ENCODE peak calls at places on chromosome 19, in six cellular contexts. U is HepG2, H is A549, A is endothelial cell of umbilical vein, D is GM12878, L is K562. N is an unnamed sample.

GRCh38 chr19:6811906-6812305 is 39.4 kb downstream of the VAV1 start:
- DNase-seq in L (peak), U (peak), A (peak), D (peak), H (peak), N (peak)

GRCh38 chr19:50384685-50385535 is 763 bp downstream of the POLD1 start:
- DNase-seq in D (no peak), H (no peak), A (no peak), L (peak), U (no peak), N (peak)

GRCh38 chr19:35643255-35644205 is 2.0 kb downstream of the ETV2 start:
- DNase-seq in D (peak), U (peak), L (peak), A (peak), H (peak), N (peak)

GRCh38 chr19:41352609-41353465 is 885 bp downstream of the TGFB1 start:
- DNase-seq in U (peak), A (peak), D (no peak), H (peak), L (peak), N (peak)

GRCh38 chr19:30879225-30879624 is 470.0 kb downstream of the TSHZ3 start:
- DNase-seq in U (no peak), L (no peak), A (no peak), D (no peak), H (no peak), N (no peak)

GRCh38 chr19:49677232-49677881 is at the start of gene PRMT1:
- DNase-seq in A (no peak), H (no peak), U (peak), D (no peak), L (peak), N (peak)

GRCh38 chr19:55257461-55258411 is 1.1 kb downstream of the PPP6R1 start:
- DNase-seq in D (no peak), A (peak), H (no peak), U (no peak), L (peak), N (peak)

GRCh38 chr19:45863840-45864628 is at the start of gene FOXA3:
- DNase-seq in L (peak), U (peak), A (peak), D (no peak), H (peak), N (peak)

GRCh38 chr19:17576758-17577532 is 21.5 kb downstream of the COLGALT1 start:
- DNase-seq in D (no peak), L (peak), U (no peak), H (peak), A (no peak), N (peak)

GRCh38 chr19:940591-941291 is 14.9 kb downstream of the ARID3A start:
- DNase-seq in A (peak), D (no peak), H (no peak), U (no peak), L (no peak), N (no peak)

GRCh38 chr19:47229674-47230121 is 1.3 kb downstream of the BBC3 start:
- DNase-seq in D (no peak), L (peak), U (no peak), H (no peak), A (peak), N (peak)

GRCh38 chr19:47231215-47232054 is 436 bp upstream of the BBC3 start:
- DNase-seq in L (peak), D (peak), U (peak), A (peak), H (peak), N (peak)

GRCh38 chr19:47230122-47230920 is 678 bp downstream of the BBC3 start:
- DNase-seq in L (peak), U (peak), A (peak), H (no peak), D (no peak), N (peak)

GRCh38 chr19:47230921-47231214 is at the start of gene BBC3:
- DNase-seq in U (no peak), D (no peak), A (no peak), H (no peak), L (no peak), N (no peak)

GRCh38 chr19:47232422-47233211 is 1.6 kb upstream of the BBC3 start:
- DNase-seq in L (no peak), H (no peak), D (no peak), A (peak), U (no peak), N (peak)
- TF ChIP-seq MYC in L (no peak), H (no peak), D (no peak), A (no peak), U (no peak), N (no peak)

DNA sequence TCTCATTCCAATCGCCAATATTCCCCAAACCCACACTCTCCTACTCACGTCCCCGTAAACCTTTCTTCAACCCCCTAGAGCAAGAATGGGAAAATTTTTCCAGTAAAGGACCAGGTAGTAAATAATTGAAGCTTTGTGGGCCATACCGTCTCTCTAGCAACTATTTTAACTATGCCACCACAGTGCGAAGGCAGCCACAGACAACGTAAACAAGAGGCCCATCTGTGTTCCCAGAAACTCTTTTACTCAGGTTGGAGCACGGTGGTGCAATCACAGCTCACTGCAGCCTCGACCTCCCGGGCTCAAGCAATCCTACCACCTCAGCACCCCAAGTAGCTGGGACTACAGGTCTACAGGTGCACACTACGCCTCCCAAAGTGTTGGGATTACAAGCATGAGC is 3.0 kb downstream of the DPRX start:
- DNase-seq in L (no peak), A (no peak), D (no peak), U (peak), H (no peak), N (no peak)
- TF ChIP-seq MAX in L (no peak), A (no peak), D (no peak), U (no peak), H (no peak), N (no peak)

DNA sequence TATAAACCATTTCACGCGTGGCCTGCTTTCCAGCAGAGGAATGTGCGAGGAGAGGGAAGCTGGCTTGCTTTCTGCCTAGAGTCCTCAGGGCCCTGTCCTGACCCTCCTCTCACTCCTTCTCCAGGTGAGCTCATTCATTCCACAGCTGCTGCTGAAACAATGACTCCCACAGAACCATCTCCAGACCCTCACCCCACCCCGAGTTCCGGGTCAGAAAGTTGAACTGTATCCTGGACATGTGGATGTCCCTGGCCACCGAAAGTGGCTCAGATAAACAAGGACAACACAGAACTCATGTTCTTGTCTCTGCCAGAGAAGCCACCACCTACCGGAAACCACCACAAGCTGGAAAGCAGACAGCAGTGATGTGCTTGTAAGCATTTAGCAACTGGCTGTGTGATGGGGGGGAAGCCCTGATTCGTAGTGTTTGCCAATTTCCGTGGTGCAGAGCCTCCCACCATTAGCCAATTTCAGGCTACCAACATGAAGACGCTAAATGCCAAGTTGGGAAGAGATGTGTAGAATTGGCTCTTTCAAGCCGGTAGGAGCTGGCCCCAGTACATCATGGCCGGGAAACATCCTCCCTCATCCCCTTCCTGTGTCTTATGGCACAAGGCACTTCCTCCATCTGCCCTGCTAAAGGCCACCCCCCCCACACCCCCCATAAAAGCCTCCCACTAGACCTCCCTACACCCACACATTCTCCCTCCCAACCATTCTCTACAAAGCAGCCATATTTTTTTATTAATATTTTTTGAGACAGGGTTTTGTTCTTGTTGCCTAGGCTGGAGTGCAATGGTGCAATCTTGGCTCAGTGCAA is 5.0 kb downstream of the SYCE2 start:
- DNase-seq in L (no peak), H (no peak), D (no peak), U (peak), A (no peak), N (peak)
- H3K4me3 ChIP-seq in L (no peak), H (no peak), D (no peak), U (no peak), A (no peak), N (peak)

DNA sequence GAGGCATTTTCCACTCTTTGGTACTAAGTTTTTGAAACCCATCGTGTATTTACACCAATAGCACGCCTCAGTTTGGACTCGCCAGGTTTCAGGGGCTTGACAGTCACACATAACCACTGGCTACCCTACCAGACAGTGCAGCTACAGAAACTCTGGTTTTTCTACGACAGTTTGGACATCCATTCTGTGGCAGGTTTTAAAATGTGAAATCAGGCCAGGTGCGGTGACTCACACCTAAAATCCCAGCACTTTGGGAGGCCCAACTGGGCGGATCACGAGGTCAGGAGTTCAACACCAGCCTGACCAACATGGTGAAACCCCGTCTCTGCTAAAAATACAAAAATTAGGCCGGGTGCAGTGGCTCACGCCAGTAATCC is 13.2 kb downstream of the KDELR1 start:
- DNase-seq in H (no peak), U (no peak), L (no peak), A (no peak), D (no peak), N (peak)
- TF ChIP-seq MYC in H (no peak), U (no peak), L (no peak), A (no peak), D (no peak), N (no peak)

DNA sequence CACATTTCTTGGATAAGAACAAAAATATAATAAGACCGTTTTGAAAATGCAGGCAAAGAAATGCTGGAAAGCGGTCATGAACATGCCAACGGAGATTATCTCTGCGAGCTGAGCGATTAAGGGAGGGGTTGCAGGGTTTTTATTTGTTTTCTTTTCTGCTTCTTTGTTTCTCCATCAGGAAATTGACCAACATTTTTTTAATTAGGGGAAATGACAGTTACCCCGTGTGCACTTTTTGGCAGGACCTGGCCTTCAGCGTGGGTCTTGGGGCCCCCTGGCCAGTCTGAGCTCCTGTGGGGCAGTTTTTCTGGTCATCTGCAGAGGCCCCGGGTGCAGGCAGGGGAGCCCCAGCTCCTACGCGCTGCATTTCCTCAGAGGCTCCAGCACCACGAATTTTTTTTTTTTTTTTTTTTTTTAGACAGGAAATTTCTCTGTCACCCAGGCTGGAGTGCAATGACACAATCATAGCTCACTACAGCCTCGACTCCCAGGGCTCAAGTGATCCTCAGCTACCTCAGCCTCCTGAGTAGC is 31.3 kb upstream of the HOMER3 start:
- DNase-seq in U (no peak), A (peak), D (no peak), H (no peak), L (no peak), N (peak)
- TF ChIP-seq MAX in U (no peak), A (no peak), D (no peak), H (no peak), L (no peak), N (peak)

GRCh38 chr19:11073568-11073967 is 15.7 kb upstream of the LDLR start:
- DNase-seq in L (no peak), A (no peak), H (no peak), U (no peak), D (no peak), N (no peak)
- H3K4me3 ChIP-seq in L (no peak), A (no peak), H (no peak), U (no peak), D (no peak), N (no peak)

GRCh38 chr19:52188822-52189744 is 769 bp upstream of the PPP2R1A start:
- DNase-seq in U (no peak), L (no peak), H (no peak), D (no peak), A (no peak), N (no peak)

GRCh38 chr19:52189745-52190678 is at the start of gene PPP2R1A:
- DNase-seq in H (peak), U (peak), A (peak), L (peak), D (peak), N (peak)

GRCh38 chr19:52191951-52192350 is 2.1 kb downstream of the PPP2R1A start:
- DNase-seq in U (no peak), D (no peak), L (peak), H (no peak), A (no peak), N (no peak)

GRCh38 chr19:52191374-52191773 is 1.5 kb downstream of the PPP2R1A start:
- DNase-seq in D (no peak), A (no peak), L (no peak), U (no peak), H (no peak), N (no peak)

GRCh38 chr19:52190679-52191293 is 934 bp downstream of the PPP2R1A start:
- DNase-seq in D (no peak), L (peak), H (no peak), U (no peak), A (no peak), N (no peak)
- TF ChIP-seq MYC in D (no peak), L (no peak), H (no peak), U (no peak), A (no peak), N (no peak)